ENCODE peak calls at places on chromosomes 12 and 14, in five cellular contexts. G is non-pigmented ciliary epithelial cell, L is RKO, R is left ventricle myocardium inferior, J is stomach. A is an unnamed sample.
A peak's percentile ranks its signal among the peaks of the same experiment; 100 is the strongest.

GRCh38 chr14:63438065-63438757 is 105.0 kb downstream of the PPP2R5E start:
- DNase-seq in G (peak; percentile 77), J (peak; percentile 66), L (no peak), R (peak; percentile 38), A (peak; percentile 18)

GRCh38 chr14:57833304-57833703 is 32.6 kb downstream of the SLC35F4 start:
- DNase-seq in J (no peak), G (peak; percentile 65), R (no peak), L (peak; percentile 98), A (no peak)

GRCh38 chr14:61119006-61119405 is 138.0 kb downstream of the SLC38A6 start:
- DNase-seq in L (no peak), G (no peak), R (no peak), J (no peak), A (no peak)

GRCh38 chr12:7994731-7995205 is 37.7 kb upstream of the FOXJ2 start:
- DNase-seq in R (no peak), L (peak; percentile 68), G (peak; percentile 71), J (no peak), A (no peak)

GRCh38 chr12:114263031-114263825 is 142.7 kb downstream of the TBX5 start:
- DNase-seq in G (no peak), J (no peak), R (no peak), L (no peak), A (no peak)

GRCh38 chr12:112898380-112898779 is 8.4 kb upstream of the OAS1 start:
- DNase-seq in R (no peak), J (no peak), L (no peak), G (no peak), A (no peak)

GRCh38 chr12:749871-750270 is 2.5 kb upstream of the WNK1 start:
- DNase-seq in G (no peak), J (no peak), L (peak; percentile 16), R (no peak), A (no peak)

GRCh38 chr12:76927170-76927784 is 48.5 kb upstream of the CSRP2 start:
- DNase-seq in G (no peak), J (peak; percentile 28), L (peak; percentile 14), R (peak; percentile 18), A (peak; percentile 56)

GRCh38 chr12:58895053-58895452 is 25.3 kb downstream of the LRIG3 start:
- DNase-seq in L (no peak), R (no peak), G (no peak), J (no peak), A (no peak)

GRCh38 chr12:21711376-21711775 is 53.7 kb upstream of the LDHB start:
- DNase-seq in G (no peak), L (no peak), R (no peak), J (no peak), A (no peak)

GRCh38 chr12:107441906-107442305 is 243.7 kb upstream of the PWP1 start:
- DNase-seq in J (no peak), L (no peak), R (no peak), G (no peak), A (no peak)

GRCh38 chr14:49134940-49135339 is 451.2 kb downstream of the RPS29 start:
- DNase-seq in J (no peak), L (no peak), G (no peak), R (no peak), A (no peak)

A was measured in stimulated activated naive CD8-positive, alpha-beta T cell treated with anti-CD3 and anti-CD28 coated beads, Interleukin-15, Interleukin-2, amounts not matched to agents 100 U/mL and 50 U/mL, for 24 hours.